ENCODE peak calls at places on chromosomes 3 and 15, in five cellular contexts. H, G, P, W and N are unnamed samples.
A peak's percentile ranks its signal among the peaks of the same experiment; 100 is the strongest.

GRCh38 chr3:11480663-11481298 is 162.9 kb downstream of the VGLL4 start:
- DNase-seq in G (no peak), W (no peak), H (no peak), P (no peak), N (peak; percentile 73)

GRCh38 chr3:46097691-46098241 is 70.5 kb upstream of the XCR1 start:
- DNase-seq in W (no peak), P (peak; percentile 76), H (peak; percentile 44), G (no peak), N (no peak)

GRCh38 chr3:100335137-100335833 is 728 bp downstream of the NIT2 start:
- DNase-seq in H (peak; percentile 72), G (no peak), P (peak; percentile 79), W (peak; percentile 10), N (peak; percentile 66)

GRCh38 chr15:91589360-91589759 is 264.1 kb upstream of the SLCO3A1 start:
- DNase-seq in P (peak; percentile 47), G (no peak), H (no peak), W (no peak), N (peak; percentile 30)

GRCh38 chr3:52237659-52238172 is 1.2 kb downstream of the TWF2 start:
- DNase-seq in H (no peak), W (no peak), P (no peak), G (peak; percentile 84), N (peak; percentile 72)

GRCh38 chr3:187795207-187795960 is 50.1 kb upstream of the BCL6 start:
- DNase-seq in H (no peak), W (no peak), P (no peak), G (no peak), N (no peak)

GRCh38 chr3:52398670-52399081 is 46.2 kb downstream of the SEMA3G start:
- DNase-seq in P (no peak), G (no peak), H (no peak), W (no peak), N (no peak)

GRCh38 chr3:167898091-167898490 is 162.6 kb downstream of the SERPINI1 start:
- DNase-seq in P (no peak), H (no peak), W (no peak), G (no peak), N (no peak)

GRCh38 chr15:98959640-98960007 is 48.0 kb downstream of the PGPEP1L start:
- DNase-seq in G (no peak), W (no peak), P (no peak), H (no peak), N (no peak)

GRCh38 chr3:162517110-162517509 is 1020.5 kb downstream of the OTOL1 start:
- DNase-seq in P (no peak), H (no peak), G (no peak), W (no peak), N (no peak)

GRCh38 chr3:10495003-10495402 is 10.4 kb downstream of the ATP2B2 start:
- DNase-seq in P (no peak), W (no peak), H (no peak), G (peak; percentile 26), N (peak; percentile 27)

GRCh38 chr15:39669671-39670070 is 88.8 kb downstream of the THBS1 start:
- DNase-seq in W (no peak), G (no peak), P (no peak), H (no peak), N (no peak)

GRCh38 chr15:24678485-24678884 is 2.9 kb downstream of the NPAP1 start:
- DNase-seq in P (no peak), H (no peak), W (peak; percentile 8), G (no peak), N (peak; percentile 33)

DNA sequence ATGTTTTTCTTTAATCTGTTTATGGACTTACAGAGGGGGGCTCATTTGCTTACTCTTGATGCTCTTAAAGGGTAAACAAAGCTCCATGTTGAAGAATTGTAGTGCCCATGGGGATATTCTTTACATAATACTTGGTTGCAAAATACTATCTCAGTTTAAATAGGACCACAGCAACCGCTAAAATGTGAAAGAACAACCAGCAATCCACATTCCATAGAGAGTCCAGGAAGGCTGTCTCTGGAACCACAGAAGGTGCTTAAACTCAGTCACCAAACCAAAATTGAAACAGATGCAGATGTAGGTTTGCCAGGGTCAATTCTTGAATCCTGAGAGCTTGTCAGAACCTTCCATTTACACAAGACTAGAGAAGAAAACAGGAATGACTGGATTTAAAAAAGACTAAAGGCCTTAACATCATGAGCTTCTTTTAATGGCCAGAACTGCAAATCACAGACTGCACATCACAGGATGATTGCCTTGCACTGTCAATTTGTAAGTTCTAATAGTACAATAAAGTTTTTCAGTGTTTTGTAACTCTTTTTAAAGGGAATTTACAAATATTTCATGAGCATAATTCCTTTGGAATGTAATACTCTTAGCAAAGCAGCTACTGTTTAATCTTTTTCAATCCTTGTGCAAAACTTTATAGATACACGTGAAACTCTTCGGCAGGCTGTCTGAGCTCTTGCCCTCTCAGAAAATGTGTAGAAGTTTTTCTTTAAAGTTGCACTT is 661.6 kb downstream of the SI start:
- DNase-seq in H (no peak), G (no peak), W (no peak), P (no peak), N (peak; percentile 4)
- H2AFZ ChIP-seq in H (no peak overlapping the region), G (no peak overlapping the region), W (peak overlapping the region; percentile 71), P (no peak overlapping the region), N (peak overlapping the region; percentile 29)

GRCh38 chr3:169931747-169932520 is 20.6 kb downstream of the SAMD7 start:
- DNase-seq in P (peak; percentile 95), W (no peak), H (peak; percentile 94), G (no peak), N (no peak)
- H2AFZ ChIP-seq in P (no peak overlapping the region), W (no peak overlapping the region), H (peak overlapping the region; percentile 39), G (no peak overlapping the region), N (no peak overlapping the region)

GRCh38 chr3:43346990-43347749 is 60.8 kb downstream of the SNRK start:
- DNase-seq in G (peak; percentile 27), H (no peak), P (no peak), W (no peak), N (no peak)
- H2AFZ ChIP-seq in G (no peak overlapping the region), H (no peak overlapping the region), P (no peak overlapping the region), W (no peak overlapping the region), N (no peak overlapping the region)

GRCh38 chr15:63013052-63013808 is 29.3 kb upstream of the TPM1 start:
- DNase-seq in H (no peak), P (no peak), W (no peak), G (peak; percentile 81), N (no peak)
- H2AFZ ChIP-seq in H (no peak overlapping the region), P (no peak overlapping the region), W (no peak overlapping the region), G (peak overlapping the region; percentile 61), N (no peak overlapping the region)

GRCh38 chr15:31974154-31974794 is 56.0 kb upstream of the CHRNA7 start:
- DNase-seq in G (no peak), W (peak; percentile 20), P (no peak), H (no peak), N (peak; percentile 30)

GRCh38 chr15:31977138-31977537 is 53.2 kb upstream of the CHRNA7 start:
- DNase-seq in W (no peak), G (no peak), H (no peak), P (no peak), N (no peak)

GRCh38 chr15:31973197-31973596 is 57.1 kb upstream of the CHRNA7 start:
- DNase-seq in H (no peak), P (no peak), G (no peak), W (no peak), N (no peak)

GRCh38 chr15:31975446-31976229 is 54.7 kb upstream of the CHRNA7 start:
- DNase-seq in W (peak; percentile 21), P (no peak), G (no peak), H (no peak), N (peak; percentile 38)

GRCh38 chr15:31974855-31975421 is 55.4 kb upstream of the CHRNA7 start:
- DNase-seq in G (no peak), P (peak; percentile 81), H (peak; percentile 52), W (peak; percentile 88), N (peak; percentile 92)
- H2AFZ ChIP-seq in G (peak overlapping the region; percentile 77), P (no peak overlapping the region), H (no peak overlapping the region), W (peak overlapping the region; percentile 45), N (peak overlapping the region; percentile 95)

GRCh38 chr3:171821778-171822358 is 11.6 kb upstream of the PLD1 start:
- DNase-seq in H (no peak), P (no peak), W (no peak), G (no peak), N (no peak)
- H2AFZ ChIP-seq in H (no peak overlapping the region), P (no peak overlapping the region), W (no peak overlapping the region), G (no peak overlapping the region), N (no peak overlapping the region)

GRCh38 chr15:93331545-93332117 is 242.6 kb upstream of the RGMA start:
- DNase-seq in H (no peak), P (no peak), G (no peak), W (peak; percentile 55), N (peak; percentile 90)
- H2AFZ ChIP-seq in H (no peak overlapping the region), P (no peak overlapping the region), G (no peak overlapping the region), W (no peak overlapping the region), N (no peak overlapping the region)